ENCODE peak calls at places on chromosome 21, in seven cellular contexts. U is PC-3, E is A549, B is psoas muscle, R is lower lobe of right lung, D is PC-9, T is cardiac muscle cell. P is an unnamed sample.

GRCh38 chr21:16742116-16742515 is 770.7 kb upstream of the CXADR start:
- DNase-seq in T (peak; percentile 15), E (no peak), B (peak; percentile 15), U (no peak), D (no peak), R (no peak), P (no peak)

GRCh38 chr21:27536319-27536718 is 569.4 kb upstream of the ADAMTS5 start:
- DNase-seq in D (no peak), B (no peak), T (peak; percentile 12), R (no peak), U (no peak), E (no peak), P (no peak)

GRCh38 chr21:43603641-43604504 is 55.4 kb downstream of the HSF2BP start:
- DNase-seq in E (peak; percentile 44), D (no peak), R (no peak), B (no peak), U (no peak), T (peak; percentile 46), P (no peak)

GRCh38 chr21:15617968-15618367 is 111.8 kb upstream of the USP25 start:
- DNase-seq in D (peak; percentile 57), U (peak; percentile 86), T (peak; percentile 84), E (peak; percentile 47), B (no peak), R (no peak), P (no peak)

GRCh38 chr21:36926989-36927695 is 39.3 kb downstream of the HLCS start:
- DNase-seq in R (no peak), U (peak; percentile 48), B (no peak), T (no peak), E (peak; percentile 62), D (no peak), P (no peak)

GRCh38 chr21:33019885-33020557 is 5.7 kb upstream of the OLIG2 start:
- DNase-seq in U (no peak), T (no peak), B (no peak), D (no peak), R (no peak), E (no peak), P (no peak)

GRCh38 chr21:33481314-33481943 is 1.7 kb upstream of the TMEM50B start:
- DNase-seq in U (no peak), D (no peak), B (no peak), E (no peak), R (no peak), T (no peak), P (no peak)

GRCh38 chr21:46667191-46667734 is 31.8 kb downstream of the PRMT2 start:
- DNase-seq in T (peak; percentile 37), R (no peak), E (peak; percentile 45), U (peak; percentile 20), B (no peak), D (peak; percentile 42), P (no peak)

GRCh38 chr21:43287974-43288755 is 119.4 kb downstream of the CRYAA start:
- DNase-seq in B (peak; percentile 11), T (no peak), U (peak; percentile 78), R (peak; percentile 65), E (peak; percentile 44), D (peak; percentile 76), P (no peak)

GRCh38 chr21:25507522-25507921 is 99.8 kb downstream of the MRPL39 start:
- DNase-seq in T (no peak), E (peak; percentile 2), D (no peak), U (peak; percentile 46), R (no peak), B (no peak), P (no peak)

GRCh38 chr21:44013380-44014088 is 1.4 kb downstream of the TRAPPC10 start:
- DNase-seq in T (no peak), U (peak; percentile 25), R (no peak), E (no peak), D (no peak), B (no peak), P (no peak)

GRCh38 chr21:43021756-43022600 is 47.6 kb downstream of the PKNOX1 start:
- DNase-seq in B (no peak), E (no peak), U (no peak), T (no peak), D (no peak), R (no peak), P (no peak)

GRCh38 chr21:44000360-44000759 is 11.7 kb upstream of the TRAPPC10 start:
- DNase-seq in B (no peak), U (no peak), T (no peak), D (no peak), R (peak; percentile 17), E (no peak), P (no peak)

GRCh38 chr21:46500224-46500861 is 41.7 kb downstream of the DIP2A start:
- DNase-seq in U (peak; percentile 85), D (peak; percentile 36), R (no peak), E (peak; percentile 24), T (peak; percentile 29), B (no peak), P (no peak)

GRCh38 chr21:14533555-14534400 is 12.3 kb downstream of the SAMSN1 start:
- DNase-seq in T (peak; percentile 67), U (peak; percentile 94), E (peak; percentile 26), R (no peak), B (no peak), D (peak; percentile 95), P (no peak)

GRCh38 chr21:33231526-33231925 is 1.8 kb downstream of the IFNAR2 start:
- DNase-seq in U (no peak), R (no peak), T (no peak), B (no peak), E (no peak), D (no peak), P (no peak)

GRCh38 chr21:14267071-14267470 is 51.1 kb downstream of the RBM11 start:
- DNase-seq in R (no peak), T (no peak), U (no peak), D (no peak), E (no peak), B (no peak), P (no peak)

GRCh38 chr21:45309069-45309521 is 21.4 kb upstream of the POFUT2 start:
- DNase-seq in U (peak; percentile 65), R (peak; percentile 74), B (peak; percentile 75), D (no peak), E (peak; percentile 55), T (peak; percentile 79), P (no peak)

GRCh38 chr21:45310446-45310845 is 22.8 kb upstream of the POFUT2 start:
- DNase-seq in B (no peak), D (no peak), E (no peak), R (peak; percentile 30), U (no peak), T (no peak), P (no peak)

GRCh38 chr21:45312296-45312695 is 24.6 kb upstream of the POFUT2 start:
- DNase-seq in E (no peak), D (no peak), U (no peak), T (no peak), R (no peak), B (no peak), P (no peak)

GRCh38 chr21:45308211-45309068 is 20.7 kb upstream of the POFUT2 start:
- DNase-seq in R (peak; percentile 57), E (no peak), D (no peak), U (no peak), T (peak; percentile 93), B (peak; percentile 52), P (no peak)

DNA sequence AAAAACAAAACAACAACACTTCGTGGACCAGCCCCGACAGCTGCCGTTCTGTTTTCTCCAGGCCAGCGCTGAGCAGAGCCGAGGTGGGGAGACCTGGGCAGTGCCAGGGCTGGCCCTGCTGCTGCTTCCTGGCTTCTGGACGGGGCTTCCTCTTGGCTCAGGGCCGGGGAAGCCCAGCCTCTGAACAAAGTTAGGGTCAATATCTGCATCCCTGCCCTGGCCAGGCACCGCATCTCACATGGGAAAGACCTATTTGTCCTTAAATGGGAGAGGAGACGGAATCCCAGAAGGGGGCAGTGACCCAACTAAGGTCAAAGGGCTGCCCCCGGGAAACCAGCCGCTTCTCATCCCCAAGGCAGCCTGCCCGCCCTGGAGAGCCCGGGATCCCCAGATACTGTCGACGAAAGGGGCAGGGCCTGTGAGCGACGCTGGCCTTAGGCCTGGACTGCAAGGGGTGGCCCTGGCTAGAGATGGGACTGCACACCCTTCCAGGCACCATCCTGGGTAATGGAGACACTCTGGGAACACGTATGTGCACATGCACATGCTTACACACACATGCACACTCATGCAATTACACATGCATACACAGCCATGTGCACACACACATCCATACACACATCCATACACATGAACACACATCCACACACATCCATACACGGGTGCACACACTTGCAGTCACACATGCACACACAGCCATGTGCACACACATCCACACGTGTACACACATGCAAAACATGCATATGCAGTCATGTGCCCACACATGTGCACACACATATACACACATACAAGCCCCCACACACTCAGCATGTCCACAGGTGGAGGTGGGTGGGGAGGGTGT is 22.1 kb upstream of the POFUT2 start:
- DNase-seq in B (peak; percentile 23), T (no peak), U (no peak), D (no peak), E (no peak), R (peak; percentile 51), P (no peak)
- H3K4me1 ChIP-seq in B (peaks cover 27% of the 10 kb centered on the region), T (no peaks in the 10 kb centered on the region), U (peaks cover 8% of the 10 kb centered on the region), D (no peaks in the 10 kb centered on the region), E (peaks cover 19% of the 10 kb centered on the region), R (peaks cover 45% of the 10 kb centered on the region), P (peaks cover 42% of the 10 kb centered on the region)

DNA sequence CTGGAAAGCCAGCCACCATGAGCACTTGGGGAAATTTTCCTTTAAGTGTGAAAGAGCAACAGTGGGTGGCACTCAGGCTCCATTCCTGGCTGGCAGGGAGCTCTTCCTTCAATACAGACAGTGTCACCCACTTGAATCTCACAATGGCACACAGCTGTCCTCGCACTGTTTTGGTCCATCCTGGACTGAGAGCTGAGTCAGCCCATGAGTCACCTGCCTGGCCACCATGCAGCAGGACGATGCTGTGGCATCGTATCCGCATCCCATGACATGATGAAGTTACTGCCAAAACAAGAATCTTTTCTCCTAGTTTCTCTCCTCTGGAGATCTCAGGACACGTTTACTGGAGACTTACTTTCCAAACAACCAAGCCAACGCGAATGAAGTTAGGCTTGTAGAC is 6.0 kb downstream of the TMPRSS2 start:
- DNase-seq in E (peak; percentile 5), B (no peak), U (peak; percentile 80), T (no peak), R (no peak), D (no peak), P (no peak)
- H3K4me1 ChIP-seq in E (no peaks in the 10 kb centered on the region), B (no peaks in the 10 kb centered on the region), U (peaks cover 40% of the 10 kb centered on the region), T (no peaks in the 10 kb centered on the region), R (peaks cover 15% of the 10 kb centered on the region), D (no peaks in the 10 kb centered on the region), P (peaks cover 3% of the 10 kb centered on the region)

GRCh38 chr21:38997756-38998155 is 185.5 kb downstream of the PSMG1 start:
- DNase-seq in D (no peak), E (no peak), T (no peak), U (no peak), R (no peak), B (no peak), P (no peak)
- H3K4me1 ChIP-seq in D (peaks cover 18% of the 10 kb centered on the region), E (peaks cover 13% of the 10 kb centered on the region), T (peaks cover 12% of the 10 kb centered on the region), U (peaks cover 30% of the 10 kb centered on the region), R (peaks cover 75% of the 10 kb centered on the region), B (peaks cover 14% of the 10 kb centered on the region), P (no peaks in the 10 kb centered on the region)

DNA sequence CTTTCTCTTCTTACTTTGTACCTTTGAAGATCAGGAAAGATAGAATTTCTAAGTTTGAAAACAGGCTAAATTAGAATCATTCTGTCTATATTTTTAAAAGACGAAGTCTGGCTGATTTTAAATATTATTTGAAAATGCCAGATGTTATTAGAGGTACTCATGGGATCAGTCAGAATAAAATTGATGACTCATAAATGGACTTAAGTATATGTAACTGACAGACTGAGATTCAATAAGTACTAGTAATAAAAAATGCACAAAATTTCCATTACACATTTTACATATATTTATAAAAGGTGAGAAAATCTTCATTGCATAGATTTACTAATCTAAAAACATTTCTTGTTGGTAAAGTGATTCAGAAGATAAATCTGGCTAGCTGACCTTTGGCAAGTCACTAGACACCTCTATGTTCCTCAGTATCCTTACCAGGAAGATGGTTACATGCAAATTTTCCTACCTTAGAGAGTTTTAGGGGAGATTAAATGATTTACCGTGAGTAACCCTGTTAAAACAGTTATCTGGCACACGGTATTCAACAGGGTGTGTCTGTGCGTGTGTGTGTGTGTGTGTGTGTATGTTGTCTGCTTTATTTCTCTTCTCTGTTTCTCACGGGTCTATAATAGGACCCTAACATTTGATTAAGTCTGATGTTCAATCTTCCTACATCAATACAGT is 189.0 kb downstream of the RUNX1 start:
- DNase-seq in D (no peak), B (no peak), U (no peak), T (no peak), E (no peak), R (no peak), P (no peak)
- H3K4me1 ChIP-seq in D (peaks cover 17% of the 10 kb centered on the region), B (peaks cover 4% of the 10 kb centered on the region), U (peaks cover 21% of the 10 kb centered on the region), T (peaks cover 6% of the 10 kb centered on the region), E (peaks cover 40% of the 10 kb centered on the region), R (peaks cover 15% of the 10 kb centered on the region), P (no peaks in the 10 kb centered on the region)